ENCODE peak calls at places on chromosomes 2 and 18, in four cellular contexts. K, D, B and F are unnamed samples.

GRCh38 chr2:217846321-217846743 is 156.5 kb downstream of the TNS1 start:
- DNase-seq in K (no peak), B (no peak), D (no peak), F (no peak)

GRCh38 chr2:10329880-10330699 is 27.4 kb downstream of the HPCAL1 start:
- DNase-seq in K (no peak), D (no peak), B (peak), F (no peak)

GRCh38 chr2:146561996-146562395 is 1282.8 kb upstream of the ACVR2A start:
- DNase-seq in B (no peak), D (no peak), K (no peak), F (no peak)

GRCh38 chr2:240795916-240796510 is 24.0 kb downstream of the KIF1A start:
- DNase-seq in K (no peak), D (no peak), B (no peak), F (no peak)

GRCh38 chr2:219142329-219142728 is 18.3 kb downstream of the NHEJ1 start:
- DNase-seq in B (no peak), K (no peak), D (no peak), F (no peak)

GRCh38 chr2:95023222-95023597 is 2.3 kb upstream of the MAL start:
- DNase-seq in K (no peak), D (no peak), B (peak), F (no peak)

GRCh38 chr2:203783496-203784203 is 77.2 kb downstream of the CD28 start:
- DNase-seq in K (no peak), B (peak), D (no peak), F (no peak)

GRCh38 chr2:165897741-165898140 is 55.8 kb downstream of the TTC21B start:
- DNase-seq in B (no peak), K (peak), D (no peak), F (no peak)

GRCh38 chr2:203705184-203705583 is 1.3 kb upstream of the CD28 start:
- DNase-seq in D (no peak), K (no peak), B (no peak), F (no peak)

GRCh38 chr18:49016648-49017539 is 66.1 kb upstream of the SMAD7 start:
- DNase-seq in K (no peak), B (peak), D (peak), F (no peak)

GRCh38 chr2:170762760-170763159 is 7.4 kb upstream of the ERICH2 start:
- DNase-seq in K (no peak), D (no peak), B (no peak), F (no peak)

GRCh38 chr2:231696004-231696367 is 12.3 kb upstream of the PTMA start:
- DNase-seq in K (no peak), D (no peak), B (no peak), F (no peak)

GRCh38 chr18:57839942-57840381 is 36.8 kb upstream of the ATP8B1 start:
- DNase-seq in D (no peak), B (no peak), K (no peak), F (no peak)

GRCh38 chr2:138415891-138416494 is 85.6 kb upstream of the SPOPL start:
- DNase-seq in K (no peak), B (no peak), D (no peak), F (no peak)

GRCh38 chr2:48343571-48344440 is 186.1 kb upstream of the STON1 start:
- DNase-seq in B (peak), K (no peak), D (no peak), F (no peak)

GRCh38 chr2:68964282-68964681 is 10.2 kb upstream of the GKN1 start:
- DNase-seq in D (no peak), K (no peak), B (no peak), F (no peak)

GRCh38 chr2:2108756-2109155 is 222.3 kb downstream of the MYT1L start:
- DNase-seq in B (no peak), K (no peak), D (no peak), F (no peak)

GRCh38 chr2:239488078-239488590 is 87.3 kb upstream of the HDAC4 start:
- DNase-seq in D (no peak), B (no peak), K (no peak), F (no peak)

GRCh38 chr2:159124441-159124911 is 156.0 kb downstream of the TANC1 start:
- DNase-seq in K (no peak), D (no peak), B (peak), F (no peak)

GRCh38 chr2:10514743-10515142 is 66.6 kb upstream of the ODC1 start:
- DNase-seq in B (no peak), D (no peak), K (no peak), F (no peak)

GRCh38 chr2:232372231-232373208 is 6.0 kb upstream of the ALPP start:
- DNase-seq in K (no peak), B (no peak), D (no peak), F (peak)

GRCh38 chr2:97714084-97714949 is 941 bp downstream of the ZAP70 start:
- DNase-seq in K (no peak), D (no peak), B (no peak), F (no peak)

GRCh38 chr2:209556354-209556961 is 132.6 kb downstream of the MAP2 start:
- DNase-seq in B (peak), D (no peak), K (no peak), F (no peak)

GRCh38 chr2:241261628-241262027 is 53.8 kb downstream of the HDLBP start:
- DNase-seq in D (no peak), B (no peak), K (no peak), F (no peak)

GRCh38 chr18:56240405-56240804 is 398.0 kb downstream of the TXNL1 start:
- DNase-seq in D (no peak), K (no peak), B (no peak), F (no peak)

GRCh38 chr2:233832869-233833812 is 21.2 kb downstream of the HJURP start:
- DNase-seq in B (peak), D (no peak), K (no peak), F (peak)

GRCh38 chr18:75757951-75758350 is 330.4 kb upstream of the SMIM21 start:
- DNase-seq in D (no peak), K (no peak), B (no peak), F (no peak)

GRCh38 chr2:237922641-237923361 is 44.0 kb upstream of the UBE2F start:
- DNase-seq in D (no peak), B (no peak), K (no peak), F (no peak)

GRCh38 chr2:126907671-126908070 is 9.0 kb downstream of the TEX51 start:
- DNase-seq in K (no peak), D (no peak), B (no peak), F (no peak)

GRCh38 chr2:29325544-29325943 is 210.3 kb downstream of the CLIP4 start:
- DNase-seq in D (no peak), K (no peak), B (no peak), F (no peak)

GRCh38 chr2:15359716-15360531 is 201.2 kb downstream of the NBAS start:
- DNase-seq in K (no peak), D (no peak), B (peak), F (no peak)
- TF ChIP-seq ATF3 in K (no peak), D (no peak), B (no peak), F (no peak)

DNA sequence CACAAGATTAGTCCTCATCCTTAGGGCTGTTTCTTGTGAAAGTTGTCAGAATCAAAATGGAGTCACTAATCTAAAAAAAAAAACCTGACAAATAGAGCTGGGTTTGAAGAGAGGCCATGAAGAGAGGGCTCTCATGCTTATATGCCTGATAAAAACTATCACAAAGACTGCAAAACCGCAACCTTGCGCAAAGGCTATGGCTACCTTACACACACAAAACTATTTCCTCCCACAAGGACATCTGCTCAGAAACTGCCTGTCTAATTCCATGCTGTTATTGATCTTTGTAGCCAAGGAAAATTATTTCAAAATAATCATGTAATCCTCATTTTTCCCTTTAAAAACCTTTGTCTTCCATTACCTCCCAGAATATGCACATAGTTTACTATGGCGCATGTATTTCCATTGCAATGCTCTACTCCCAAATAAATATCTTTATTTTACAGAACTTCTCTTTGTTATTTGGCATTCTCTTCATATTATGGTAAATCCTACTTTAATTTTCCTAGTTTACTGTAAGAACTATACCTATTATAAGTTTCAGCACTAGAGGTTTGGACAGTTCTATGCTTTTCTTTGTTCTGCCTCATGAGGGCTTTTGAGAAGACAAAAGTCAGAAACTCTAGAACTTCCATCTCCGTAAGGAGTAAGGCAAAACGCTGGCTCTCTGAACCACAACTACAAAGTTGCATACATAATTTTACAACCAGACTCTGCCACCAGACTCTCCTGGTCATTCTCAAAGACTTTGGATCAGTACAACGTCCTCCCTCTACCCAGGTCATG is 9.6 kb upstream of the DPYSL5 start:
- DNase-seq in D (peak), K (no peak), B (no peak), F (no peak)
- TF ChIP-seq NR2C2 in D (no peak), K (no peak), B (no peak), F (no peak)

GRCh38 chr2:38174646-38175096 is 98.7 kb upstream of the CYP1B1 start:
- DNase-seq in K (no peak), B (no peak), D (no peak), F (no peak)
- TF ChIP-seq ATF3 in K (no peak), B (no peak), D (no peak), F (no peak)

GRCh38 chr2:28293416-28293815 is 99.2 kb upstream of the FOSL2 start:
- DNase-seq in B (no peak), D (no peak), K (no peak), F (no peak)
- TF ChIP-seq NR2C2 in B (no peak), D (no peak), K (no peak), F (no peak)

DNA sequence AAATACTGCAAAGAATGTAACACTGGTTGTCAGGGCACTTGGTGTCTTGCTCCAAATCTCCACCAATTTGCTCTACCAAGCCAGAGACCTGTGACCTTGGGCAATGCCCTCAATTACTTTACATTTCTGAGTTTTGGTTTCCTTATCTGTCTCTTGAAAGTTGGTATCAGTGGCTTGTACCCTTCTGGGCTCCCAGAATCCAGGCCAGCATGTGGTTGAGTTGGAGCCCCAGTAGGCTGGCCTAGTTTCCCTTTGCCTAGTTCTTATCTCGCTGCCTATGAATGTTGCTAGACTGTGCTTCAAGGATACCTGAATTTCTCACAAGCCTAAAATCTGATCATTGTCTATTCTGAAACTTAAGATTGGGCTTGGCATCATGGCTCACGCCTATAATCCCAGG is 26.6 kb downstream of the MEP1B start:
- DNase-seq in B (no peak), K (no peak), D (no peak), F (no peak)
- TF ChIP-seq ATF3 in B (no peak), K (no peak), D (no peak), F (no peak)

GRCh38 chr18:40851014-40851429 is 1104.0 kb upstream of the PIK3C3 start:
- DNase-seq in K (no peak), B (no peak), D (no peak), F (no peak)
- TF ChIP-seq NR2C2 in K (no peak), B (no peak), D (no peak), F (no peak)

GRCh38 chr2:14220101-14220500 is 412.4 kb upstream of the LRATD1 start:
- DNase-seq in B (no peak), D (no peak), K (no peak), F (no peak)

GRCh38 chr2:14223576-14223975 is 408.9 kb upstream of the LRATD1 start:
- DNase-seq in B (no peak), D (no peak), K (no peak), F (no peak)

GRCh38 chr2:14219306-14219705 is 413.2 kb upstream of the LRATD1 start:
- DNase-seq in B (no peak), D (no peak), K (no peak), F (no peak)
- TF ChIP-seq ATF3 in B (no peak), D (no peak), K (no peak), F (no peak)

GRCh38 chr2:130332271-130333073 is 10.2 kb upstream of the IMP4 start:
- DNase-seq in B (peak), K (no peak), D (peak), F (peak)
- TF ChIP-seq NR2C2 in B (no peak), K (no peak), D (no peak), F (no peak)